ENCODE peak calls at places on chromosomes 12 and 14, in seven cellular contexts. One of them, this sample, is unnamed. For H3K27me3, the result is how much of the 10 kb centered on the place peaks cover.

GRCh38 chr14:105646175-105646574 is 119.8 kb downstream of the TMEM121 start:
- DNase-seq in PC-9: no peak
- DNase-seq in SK-N-SH: no peak
- DNase-seq in heart left ventricle: no peak
- DNase-seq in psoas muscle: no peak
- DNase-seq in dorsolateral prefrontal cortex: no peak
- DNase-seq in IMR-90: no peak
- DNase-seq in this sample: no peak

GRCh38 chr12:121791671-121792496 is 1.6 kb downstream of the RHOF start:
- DNase-seq in SK-N-SH: no peak
- DNase-seq in IMR-90: no peak
- DNase-seq in PC-9: peak
- DNase-seq in dorsolateral prefrontal cortex: no peak
- DNase-seq in heart left ventricle: no peak
- DNase-seq in psoas muscle: no peak
- DNase-seq in this sample: peak

GRCh38 chr12:70338531-70338930 is 27.6 kb upstream of the KCNMB4 start:
- DNase-seq in PC-9: no peak
- DNase-seq in psoas muscle: no peak
- DNase-seq in dorsolateral prefrontal cortex: no peak
- DNase-seq in heart left ventricle: no peak
- DNase-seq in SK-N-SH: no peak
- DNase-seq in IMR-90: peak
- DNase-seq in this sample: no peak

GRCh38 chr14:105337966-105338365 is 23.4 kb downstream of the PACS2 start:
- DNase-seq in SK-N-SH: no peak
- DNase-seq in psoas muscle: peak
- DNase-seq in PC-9: no peak
- DNase-seq in dorsolateral prefrontal cortex: no peak
- DNase-seq in IMR-90: no peak
- DNase-seq in heart left ventricle: peak
- DNase-seq in this sample: no peak

GRCh38 chr14:34237098-34237497 is 224.9 kb downstream of the SPTSSA start:
- DNase-seq in PC-9: peak
- DNase-seq in heart left ventricle: no peak
- DNase-seq in IMR-90: no peak
- DNase-seq in psoas muscle: no peak
- DNase-seq in dorsolateral prefrontal cortex: no peak
- DNase-seq in SK-N-SH: no peak
- DNase-seq in this sample: no peak

GRCh38 chr12:6141048-6141447 is 16.6 kb upstream of the VWF start:
- DNase-seq in PC-9: no peak
- DNase-seq in heart left ventricle: peak
- DNase-seq in dorsolateral prefrontal cortex: no peak
- DNase-seq in psoas muscle: no peak
- DNase-seq in SK-N-SH: no peak
- DNase-seq in IMR-90: peak
- DNase-seq in this sample: no peak

GRCh38 chr12:130425698-130426245 is 88.1 kb downstream of the PIWIL1 start:
- DNase-seq in dorsolateral prefrontal cortex: no peak
- DNase-seq in heart left ventricle: no peak
- DNase-seq in psoas muscle: no peak
- DNase-seq in IMR-90: no peak
- DNase-seq in SK-N-SH: no peak
- DNase-seq in PC-9: no peak
- DNase-seq in this sample: no peak

GRCh38 chr12:94676011-94676709 is 25.8 kb upstream of the TMCC3 start:
- DNase-seq in heart left ventricle: peak
- DNase-seq in dorsolateral prefrontal cortex: no peak
- DNase-seq in psoas muscle: peak
- DNase-seq in IMR-90: no peak
- DNase-seq in PC-9: no peak
- DNase-seq in SK-N-SH: no peak
- DNase-seq in this sample: peak

GRCh38 chr12:51534216-51534615 is 56.8 kb upstream of the SCN8A start:
- DNase-seq in SK-N-SH: no peak
- DNase-seq in IMR-90: no peak
- DNase-seq in heart left ventricle: no peak
- DNase-seq in dorsolateral prefrontal cortex: no peak
- DNase-seq in psoas muscle: no peak
- DNase-seq in PC-9: no peak
- DNase-seq in this sample: no peak

GRCh38 chr14:73724696-73725095 is 10.5 kb upstream of the PNMA1 start:
- DNase-seq in dorsolateral prefrontal cortex: no peak
- DNase-seq in IMR-90: no peak
- DNase-seq in psoas muscle: no peak
- DNase-seq in heart left ventricle: no peak
- DNase-seq in SK-N-SH: no peak
- DNase-seq in PC-9: no peak
- DNase-seq in this sample: no peak

GRCh38 chr14:69504775-69505174 is 20.2 kb downstream of the PLEKHD1 start:
- DNase-seq in dorsolateral prefrontal cortex: no peak
- DNase-seq in SK-N-SH: peak
- DNase-seq in PC-9: no peak
- DNase-seq in IMR-90: no peak
- DNase-seq in psoas muscle: no peak
- DNase-seq in heart left ventricle: no peak
- DNase-seq in this sample: no peak

GRCh38 chr14:75542585-75543091 is 20.4 kb downstream of the BATF start:
- DNase-seq in psoas muscle: peak
- DNase-seq in dorsolateral prefrontal cortex: no peak
- DNase-seq in heart left ventricle: peak
- DNase-seq in IMR-90: no peak
- DNase-seq in SK-N-SH: no peak
- DNase-seq in PC-9: peak
- DNase-seq in this sample: peak
- H3K27ac ChIP-seq in psoas muscle: peak
- H3K27ac ChIP-seq in dorsolateral prefrontal cortex: peak
- H3K27ac ChIP-seq in heart left ventricle: peak
- H3K27ac ChIP-seq in IMR-90: no peak
- H3K27ac ChIP-seq in SK-N-SH: no peak
- H3K27ac ChIP-seq in PC-9: peak
- H3K27ac ChIP-seq in this sample: peak

GRCh38 chr12:13749380-13749779 is 232.0 kb downstream of the GRIN2B start:
- DNase-seq in dorsolateral prefrontal cortex: no peak
- DNase-seq in heart left ventricle: no peak
- DNase-seq in IMR-90: no peak
- DNase-seq in SK-N-SH: no peak
- DNase-seq in psoas muscle: no peak
- DNase-seq in PC-9: no peak
- DNase-seq in this sample: no peak
- H3K27me3 ChIP-seq in dorsolateral prefrontal cortex: under half
- H3K27me3 ChIP-seq in heart left ventricle: under half
- H3K27me3 ChIP-seq in IMR-90: under half
- H3K27me3 ChIP-seq in SK-N-SH: under half
- H3K27me3 ChIP-seq in psoas muscle: under half
- H3K27me3 ChIP-seq in PC-9: half or more
- H3K27me3 ChIP-seq in this sample: under half

GRCh38 chr12:25387136-25388050 is 136.7 kb upstream of the KRAS start:
- DNase-seq in dorsolateral prefrontal cortex: peak
- DNase-seq in heart left ventricle: peak
- DNase-seq in PC-9: peak
- DNase-seq in psoas muscle: peak
- DNase-seq in IMR-90: peak
- DNase-seq in SK-N-SH: peak
- DNase-seq in this sample: peak
- H3K27ac ChIP-seq in dorsolateral prefrontal cortex: peak
- H3K27ac ChIP-seq in heart left ventricle: peak
- H3K27ac ChIP-seq in PC-9: no peak
- H3K27ac ChIP-seq in psoas muscle: peak
- H3K27ac ChIP-seq in IMR-90: peak
- H3K27ac ChIP-seq in SK-N-SH: no peak
- H3K27ac ChIP-seq in this sample: peak

GRCh38 chr14:61812347-61813100 is 50.3 kb downstream of the SNAPC1 start:
- DNase-seq in PC-9: no peak
- DNase-seq in SK-N-SH: peak
- DNase-seq in dorsolateral prefrontal cortex: no peak
- DNase-seq in psoas muscle: peak
- DNase-seq in heart left ventricle: no peak
- DNase-seq in IMR-90: no peak
- DNase-seq in this sample: no peak

GRCh38 chr14:61813101-61813596 is 50.9 kb downstream of the SNAPC1 start:
- DNase-seq in SK-N-SH: peak
- DNase-seq in PC-9: no peak
- DNase-seq in IMR-90: no peak
- DNase-seq in heart left ventricle: no peak
- DNase-seq in dorsolateral prefrontal cortex: no peak
- DNase-seq in psoas muscle: no peak
- DNase-seq in this sample: no peak

GRCh38 chr14:61811882-61812346 is 49.7 kb downstream of the SNAPC1 start:
- DNase-seq in SK-N-SH: no peak
- DNase-seq in dorsolateral prefrontal cortex: no peak
- DNase-seq in PC-9: no peak
- DNase-seq in psoas muscle: no peak
- DNase-seq in heart left ventricle: no peak
- DNase-seq in IMR-90: no peak
- DNase-seq in this sample: no peak
- H3K27me3 ChIP-seq in SK-N-SH: under half
- H3K27me3 ChIP-seq in dorsolateral prefrontal cortex: under half
- H3K27me3 ChIP-seq in PC-9: under half
- H3K27me3 ChIP-seq in psoas muscle: half or more
- H3K27me3 ChIP-seq in heart left ventricle: under half
- H3K27me3 ChIP-seq in IMR-90: under half
- H3K27me3 ChIP-seq in this sample: under half

DNA sequence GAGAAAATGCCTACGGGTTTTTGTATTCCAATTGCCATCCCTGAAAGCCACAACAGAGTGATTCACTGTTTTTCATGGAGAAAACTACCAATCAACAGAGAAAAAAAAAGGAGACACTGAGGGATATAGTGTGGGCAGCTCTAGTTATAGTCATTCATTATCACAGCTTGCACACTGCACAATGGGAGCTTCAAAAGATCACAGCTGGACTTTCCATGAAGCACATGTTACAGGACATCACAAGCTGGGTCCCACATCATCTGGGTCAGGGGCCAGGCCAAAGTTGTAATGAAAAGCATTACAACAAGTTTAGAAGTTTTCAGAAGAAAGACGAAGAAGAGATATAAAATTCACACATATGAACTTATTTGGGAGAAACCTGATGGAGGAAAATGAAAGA is 41.5 kb downstream of the RERG start:
- DNase-seq in dorsolateral prefrontal cortex: no peak
- DNase-seq in heart left ventricle: peak
- DNase-seq in PC-9: no peak
- DNase-seq in IMR-90: no peak
- DNase-seq in SK-N-SH: no peak
- DNase-seq in psoas muscle: no peak
- DNase-seq in this sample: no peak
- H3K27ac ChIP-seq in dorsolateral prefrontal cortex: no peak
- H3K27ac ChIP-seq in heart left ventricle: peak
- H3K27ac ChIP-seq in PC-9: no peak
- H3K27ac ChIP-seq in IMR-90: no peak
- H3K27ac ChIP-seq in SK-N-SH: no peak
- H3K27ac ChIP-seq in psoas muscle: no peak
- H3K27ac ChIP-seq in this sample: no peak

GRCh38 chr12:120658286-120659150 is 18.1 kb downstream of the CABP1 start:
- DNase-seq in IMR-90: no peak
- DNase-seq in SK-N-SH: no peak
- DNase-seq in psoas muscle: no peak
- DNase-seq in heart left ventricle: no peak
- DNase-seq in PC-9: no peak
- DNase-seq in dorsolateral prefrontal cortex: no peak
- DNase-seq in this sample: no peak
- H3K27me3 ChIP-seq in IMR-90: under half
- H3K27me3 ChIP-seq in SK-N-SH: under half
- H3K27me3 ChIP-seq in psoas muscle: under half
- H3K27me3 ChIP-seq in heart left ventricle: under half
- H3K27me3 ChIP-seq in PC-9: under half
- H3K27me3 ChIP-seq in dorsolateral prefrontal cortex: under half
- H3K27me3 ChIP-seq in this sample: under half

DNA sequence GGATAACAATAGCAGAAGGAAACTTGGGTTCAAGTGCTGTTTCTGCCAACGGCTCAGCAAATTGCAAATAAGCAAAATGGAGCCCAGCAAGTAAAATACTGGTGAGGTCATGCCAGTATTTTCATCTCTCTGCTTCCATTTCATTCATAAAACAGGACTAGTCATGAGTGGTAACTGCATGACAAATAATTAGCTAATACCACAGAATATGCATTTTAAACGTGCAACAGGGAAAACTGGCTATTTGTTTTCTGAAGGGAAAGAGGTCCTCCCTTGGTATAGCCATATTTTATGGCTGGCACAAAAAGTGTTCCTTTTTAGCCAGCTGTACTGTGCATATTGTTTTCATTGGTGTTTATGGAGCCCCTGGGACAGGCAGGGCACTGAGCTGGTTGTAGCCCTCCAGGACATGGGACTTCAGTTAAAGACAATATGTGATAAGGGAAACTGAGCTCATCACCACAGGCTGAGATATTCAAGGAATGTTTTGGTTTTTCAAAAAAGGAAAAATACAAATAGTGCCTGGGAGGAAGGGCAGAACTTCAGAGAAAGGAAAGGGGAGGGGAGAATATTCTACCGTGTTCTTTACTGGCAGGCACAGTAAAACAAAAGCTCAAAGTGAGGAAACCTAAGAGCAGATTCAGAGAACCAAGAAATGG is 26.1 kb upstream of the FOXN3 start:
- DNase-seq in PC-9: no peak
- DNase-seq in heart left ventricle: no peak
- DNase-seq in SK-N-SH: no peak
- DNase-seq in psoas muscle: no peak
- DNase-seq in dorsolateral prefrontal cortex: no peak
- DNase-seq in IMR-90: peak
- DNase-seq in this sample: no peak
- H3K27ac ChIP-seq in PC-9: no peak
- H3K27ac ChIP-seq in heart left ventricle: peak
- H3K27ac ChIP-seq in SK-N-SH: no peak
- H3K27ac ChIP-seq in psoas muscle: no peak
- H3K27ac ChIP-seq in dorsolateral prefrontal cortex: no peak
- H3K27ac ChIP-seq in IMR-90: peak
- H3K27ac ChIP-seq in this sample: no peak

GRCh38 chr12:56804684-56805083 is 41.6 kb downstream of the HSD17B6 start:
- DNase-seq in psoas muscle: no peak
- DNase-seq in SK-N-SH: no peak
- DNase-seq in dorsolateral prefrontal cortex: no peak
- DNase-seq in PC-9: no peak
- DNase-seq in heart left ventricle: no peak
- DNase-seq in IMR-90: no peak
- DNase-seq in this sample: no peak
- H3K27me3 ChIP-seq in psoas muscle: under half
- H3K27me3 ChIP-seq in SK-N-SH: under half
- H3K27me3 ChIP-seq in dorsolateral prefrontal cortex: under half
- H3K27me3 ChIP-seq in PC-9: under half
- H3K27me3 ChIP-seq in heart left ventricle: under half
- H3K27me3 ChIP-seq in IMR-90: under half
- H3K27me3 ChIP-seq in this sample: under half

GRCh38 chr12:99759467-99759866 is 111.9 kb downstream of the GARIN6 start:
- DNase-seq in IMR-90: no peak
- DNase-seq in heart left ventricle: no peak
- DNase-seq in SK-N-SH: no peak
- DNase-seq in psoas muscle: no peak
- DNase-seq in dorsolateral prefrontal cortex: no peak
- DNase-seq in PC-9: no peak
- DNase-seq in this sample: no peak
- H3K27ac ChIP-seq in IMR-90: no peak
- H3K27ac ChIP-seq in heart left ventricle: no peak
- H3K27ac ChIP-seq in SK-N-SH: no peak
- H3K27ac ChIP-seq in psoas muscle: no peak
- H3K27ac ChIP-seq in dorsolateral prefrontal cortex: no peak
- H3K27ac ChIP-seq in PC-9: no peak
- H3K27ac ChIP-seq in this sample: no peak

This sample was measured in colonic mucosa.